ENCODE peak calls at places on chromosomes 12 and 14, in nine cellular contexts. K is GM23248; S is left colon; B is CD4-positive, alpha-beta memory T cell; R is activated T-helper 1 cell treated with anti-CD3 and anti-CD28 coated beads, Interleukin-2, amount 50 U/mL, for 16 hours; J is pons; A is fibroblast of mammary gland; F is glomerular endothelial cell; C is HCT116. G is an unnamed sample.

GRCh38 chr14:59037086-59037485 is 151.4 kb upstream of the DAAM1 start:
- DNase-seq in K (peak; percentile 9), S (no peak), B (no peak), R (no peak), J (no peak), A (peak; percentile 5), F (no peak), C (no peak), G (no peak)

GRCh38 chr12:92602476-92602875 is 100.3 kb upstream of the PLEKHG7 start:
- DNase-seq in K (peak; percentile 91), S (no peak), B (no peak), R (no peak), J (no peak), A (peak; percentile 92), F (no peak), C (no peak), G (no peak)

GRCh38 chr12:107400686-107401447 is 284.7 kb upstream of the PWP1 start:
- DNase-seq in K (peak; percentile 76), S (no peak), B (peak; percentile 52), R (no peak), J (peak; percentile 46), A (peak; percentile 43), F (no peak), C (no peak), G (no peak)

GRCh38 chr14:87312138-87312537 is 680.8 kb downstream of the GALC start:
- DNase-seq in K (no peak), S (no peak), B (no peak), R (no peak), J (no peak), A (no peak), F (no peak), C (no peak), G (no peak)

GRCh38 chr12:66375560-66375959 is 73.3 kb downstream of the HELB start:
- DNase-seq in K (no peak), S (no peak), B (no peak), R (no peak), J (no peak), A (no peak), F (no peak), C (no peak), G (no peak)

GRCh38 chr12:6946033-6946919 is 2.5 kb downstream of the C12orf57 start:
- DNase-seq in K (no peak), S (peak; percentile 92), B (peak; percentile 86), R (no peak), J (no peak), A (no peak), F (no peak), C (peak; percentile 96), G (no peak)

GRCh38 chr12:31773223-31773750 is 44.5 kb upstream of the AMN1 start:
- DNase-seq in K (no peak), S (no peak), B (no peak), R (no peak), J (no peak), A (peak; percentile 12), F (no peak), C (no peak), G (no peak)

GRCh38 chr12:123891516-123892179 is 81.0 kb downstream of the CCDC92 start:
- DNase-seq in K (peak; percentile 25), S (no peak), B (no peak), R (no peak), J (no peak), A (no peak), F (no peak), C (no peak), G (no peak)

GRCh38 chr14:100888789-100889315 is 14.7 kb downstream of the RTL1 start:
- DNase-seq in K (no peak), S (no peak), B (no peak), R (no peak), J (no peak), A (no peak), F (no peak), C (no peak), G (no peak)

GRCh38 chr12:53756300-53757094 is 4.7 kb upstream of the CISTR start:
- DNase-seq in K (no peak), S (no peak), B (no peak), R (no peak), J (no peak), A (no peak), F (no peak), C (no peak), G (no peak)

GRCh38 chr14:39665084-39665483 is 232.9 kb upstream of the FBXO33 start:
- DNase-seq in K (no peak), S (no peak), B (no peak), R (no peak), J (no peak), A (peak; percentile 39), F (no peak), C (no peak), G (no peak)

GRCh38 chr12:19026035-19026434 is 103.5 kb upstream of the PLEKHA5 start:
- DNase-seq in K (no peak), S (no peak), B (no peak), R (no peak), J (no peak), A (no peak), F (no peak), C (no peak), G (no peak)

GRCh38 chr12:12505544-12506501 is 56.8 kb downstream of the DUSP16 start:
- DNase-seq in K (peak; percentile 89), S (no peak), B (peak; percentile 42), R (no peak), J (peak; percentile 89), A (peak; percentile 86), F (no peak), C (no peak), G (no peak)

GRCh38 chr14:31941487-31941886 is 135.6 kb upstream of the ARHGAP5 start:
- DNase-seq in K (no peak), S (no peak), B (no peak), R (no peak), J (no peak), A (no peak), F (no peak), C (no peak), G (no peak)

GRCh38 chr14:93941293-93941910 is 14.3 kb downstream of the FAM181A start:
- DNase-seq in K (no peak), S (no peak), B (no peak), R (no peak), J (no peak), A (peak; percentile 21), F (no peak), C (no peak), G (no peak)

GRCh38 chr14:65412881-65413738 is 580 bp downstream of the FUT8 start:
- DNase-seq in K (peak; percentile 93), S (peak; percentile 83), B (peak; percentile 68), R (peak; percentile 35), J (no peak), A (peak; percentile 66), F (no peak), C (no peak), G (peak; percentile 82)

GRCh38 chr12:14190694-14191093 is 174.8 kb upstream of the ATF7IP start:
- DNase-seq in K (no peak), S (no peak), B (no peak), R (no peak), J (no peak), A (no peak), F (no peak), C (no peak), G (no peak)

GRCh38 chr14:72801381-72801812 is 92.5 kb downstream of the DPF3 start:
- DNase-seq in K (peak; percentile 95), S (no peak), B (no peak), R (no peak), J (no peak), A (peak; percentile 95), F (peak; percentile 89), C (peak; percentile 50), G (no peak)

GRCh38 chr14:93234798-93235197 is 27.7 kb downstream of the UBR7 start:
- DNase-seq in K (peak; percentile 96), S (no peak), B (no peak), R (no peak), J (no peak), A (peak; percentile 89), F (no peak), C (no peak), G (no peak)

GRCh38 chr14:78836777-78837176 is 666.6 kb downstream of the NRXN3 start:
- DNase-seq in K (peak; percentile 66), S (peak; percentile 67), B (no peak), R (no peak), J (peak; percentile 80), A (peak; percentile 73), F (peak; percentile 16), C (peak; percentile 36), G (peak; percentile 46)